ENCODE peak calls at places on chromosome 18, in eight cellular contexts. X, Z, V, G, B, W, F and P are unnamed samples.

GRCh38 chr18:26301681-26302080 is 75.4 kb downstream of the TAF4B start:
- DNase-seq in X (no peak), Z (no peak), V (no peak), G (no peak), B (no peak), W (peak), F (no peak), P (no peak)

GRCh38 chr18:58335821-58336220 is 291.8 kb downstream of the NEDD4L start:
- DNase-seq in X (no peak), Z (no peak), V (no peak), G (no peak), B (no peak), W (no peak), F (no peak), P (no peak)

GRCh38 chr18:22279741-22280452 is 110.5 kb downstream of the GATA6 start:
- DNase-seq in X (no peak), Z (no peak), V (no peak), G (no peak), B (no peak), W (peak), F (no peak), P (no peak)

GRCh38 chr18:74425161-74425560 is 31.9 kb downstream of the DIPK1C start:
- DNase-seq in X (no peak), Z (no peak), V (no peak), G (no peak), B (no peak), W (no peak), F (no peak), P (no peak)

GRCh38 chr18:36688020-36688965 is 140.5 kb downstream of the TPGS2 start:
- DNase-seq in X (peak), Z (peak), V (peak), G (peak), B (no peak), W (peak), F (peak), P (no peak)

GRCh38 chr18:902179-902718 is 2.4 kb upstream of the ADCYAP1 start:
- DNase-seq in X (no peak), Z (no peak), V (no peak), G (no peak), B (no peak), W (no peak), F (no peak), P (no peak)

GRCh38 chr18:40810371-40810770 is 1144.7 kb upstream of the PIK3C3 start:
- DNase-seq in X (no peak), Z (no peak), V (no peak), G (no peak), B (no peak), W (no peak), F (no peak), P (no peak)

GRCh38 chr18:61865466-61866165 is 27.2 kb downstream of the RNF152 start:
- DNase-seq in X (no peak), Z (no peak), V (no peak), G (no peak), B (no peak), W (no peak), F (no peak), P (no peak)

GRCh38 chr18:68740966-68741365 is 26.1 kb upstream of the TMX3 start:
- DNase-seq in X (no peak), Z (no peak), V (no peak), G (no peak), B (no peak), W (no peak), F (no peak), P (no peak)

GRCh38 chr18:12742453-12742852 is 39.6 kb downstream of the PSMG2 start:
- DNase-seq in X (no peak), Z (no peak), V (no peak), G (no peak), B (no peak), W (peak), F (no peak), P (no peak)

DNA sequence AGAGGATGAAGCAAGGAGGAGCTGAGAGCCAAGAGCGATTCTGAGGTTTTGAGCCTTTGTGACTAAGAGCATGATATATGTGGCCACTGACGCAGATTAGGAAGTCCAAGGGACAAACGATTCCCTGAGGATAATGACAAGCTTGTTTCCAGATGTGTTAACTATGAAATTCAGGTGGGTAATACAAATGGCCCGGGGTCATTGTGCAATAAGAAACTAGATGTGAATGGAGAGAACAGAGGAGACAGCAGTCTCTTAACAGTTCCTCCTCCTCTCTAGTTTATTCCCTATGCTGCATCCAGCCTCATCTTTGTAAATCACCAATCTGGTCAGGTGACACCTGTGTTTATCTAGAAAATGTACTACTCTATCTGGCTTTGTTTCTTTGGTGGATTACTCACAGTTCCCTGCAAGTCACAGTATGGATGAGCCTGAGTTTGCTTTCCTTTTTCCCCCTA is 84.2 kb downstream of the SOCS6 start:
- DNase-seq in X (no peak), Z (no peak), V (no peak), G (no peak), B (no peak), W (peak), F (no peak), P (no peak)
- H3K4me3 ChIP-seq in X (no peak), Z (no peak), V (no peak), G (no peak), B (no peak), W (no peak), F (no peak), P (no peak)

DNA sequence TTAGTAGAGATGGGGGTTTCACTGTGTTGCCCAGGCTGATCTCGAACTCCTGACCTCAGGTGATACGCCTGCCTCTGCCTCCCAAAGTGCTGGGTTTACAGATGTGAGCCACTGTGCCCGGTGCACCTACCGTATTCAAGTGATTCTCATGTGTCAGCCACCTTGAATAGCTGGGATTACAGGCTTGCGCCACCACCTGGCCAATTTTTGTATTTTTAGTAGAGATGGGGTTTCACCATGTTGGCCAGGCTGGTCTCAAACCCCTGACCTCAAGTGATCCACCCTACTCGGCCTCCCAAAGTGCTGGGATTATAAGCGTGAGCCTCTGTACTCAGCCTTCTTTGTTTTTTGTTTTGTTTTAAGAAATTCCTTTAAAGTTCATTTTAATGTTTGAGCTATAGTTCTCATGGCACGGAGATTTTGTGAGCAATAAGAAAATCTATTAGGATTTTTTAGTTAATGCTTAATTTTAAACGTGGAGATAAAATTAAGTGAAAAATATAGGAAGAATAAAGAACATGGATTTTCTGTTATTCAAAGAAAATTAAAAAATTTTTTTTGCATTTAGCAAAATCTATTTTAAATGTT is 242.6 kb downstream of the PHLPP1 start:
- DNase-seq in X (peak), Z (peak), V (peak), G (no peak), B (no peak), W (peak), F (no peak), P (no peak)
- TF ChIP-seq CTCF in X (peak), Z (peak), V (peak), G (peak), B (no peak), W (peak), F (peak), P (peak)

DNA sequence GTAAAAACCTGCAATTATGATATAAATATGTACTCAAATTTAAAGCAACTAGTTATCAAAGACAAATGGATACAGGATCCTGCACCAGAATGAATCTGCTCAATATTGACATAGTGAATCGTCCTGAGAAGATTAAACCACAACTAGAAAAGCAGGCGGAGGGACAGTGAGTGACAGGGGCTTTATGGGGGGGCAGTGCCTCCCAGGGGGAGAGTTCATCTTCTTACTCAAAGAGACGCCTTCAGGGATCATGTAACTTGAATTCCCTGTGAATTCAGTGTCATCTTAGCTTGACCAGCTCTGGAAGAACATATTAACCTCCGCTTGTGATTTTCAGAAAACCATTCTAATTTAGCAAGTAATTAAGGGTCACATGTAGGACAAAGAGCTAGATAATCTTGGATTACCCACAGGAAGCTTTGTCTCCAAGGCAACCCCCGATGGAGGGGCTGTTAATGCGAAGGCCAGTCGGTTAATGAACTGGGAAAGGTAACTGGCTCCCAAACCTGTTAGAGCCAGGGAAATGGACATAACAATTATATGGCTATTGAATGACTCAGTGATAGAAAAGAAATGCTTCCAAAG is 17.4 kb upstream of the LMAN1 start:
- DNase-seq in X (no peak), Z (no peak), V (no peak), G (no peak), B (no peak), W (no peak), F (no peak), P (no peak)
- H3K4me3 ChIP-seq in X (no peak), Z (no peak), V (no peak), G (no peak), B (no peak), W (no peak), F (no peak), P (no peak)

GRCh38 chr18:6982398-6982797 is 135.2 kb downstream of the LAMA1 start:
- DNase-seq in X (no peak), Z (no peak), V (no peak), G (no peak), B (no peak), W (no peak), F (no peak), P (no peak)
- TF ChIP-seq CTCF in X (no peak), Z (no peak), V (no peak), G (no peak), B (no peak), W (no peak), F (no peak), P (no peak)

GRCh38 chr18:48785686-48786470 is 164.9 kb downstream of the SMAD7 start:
- DNase-seq in X (no peak), Z (no peak), V (no peak), G (no peak), B (peak), W (no peak), F (peak), P (peak)
- H3K4me3 ChIP-seq in X (no peak), Z (no peak), V (no peak), G (no peak), B (no peak), W (no peak), F (no peak), P (no peak)

DNA sequence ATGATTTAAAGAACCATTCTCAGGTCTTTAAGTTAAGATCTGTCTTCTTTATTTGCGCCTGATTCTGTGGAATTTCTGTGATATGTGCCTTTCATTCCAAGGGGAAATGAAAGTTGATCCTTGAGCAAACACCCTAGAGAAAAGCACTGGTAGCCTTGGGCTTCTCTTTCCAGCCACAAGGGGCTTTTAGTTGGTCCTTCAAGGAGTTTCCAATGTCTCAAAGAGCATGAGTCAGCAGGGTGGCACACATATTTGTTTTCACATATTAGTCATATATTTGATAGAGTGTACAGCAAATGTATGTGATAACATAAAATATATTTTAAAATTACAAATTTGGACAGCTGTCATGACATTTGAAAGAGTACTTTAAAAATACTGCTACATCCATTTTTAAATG is 339.5 kb downstream of the TXNL1 start:
- DNase-seq in X (no peak), Z (no peak), V (no peak), G (no peak), B (no peak), W (peak), F (no peak), P (no peak)
- TF ChIP-seq CTCF in X (no peak), Z (no peak), V (peak), G (no peak), B (no peak), W (peak), F (no peak), P (no peak)

GRCh38 chr18:50559750-50560680 is at the start of gene MAPK4:
- DNase-seq in X (peak), Z (peak), V (peak), G (peak), B (peak), W (no peak), F (peak), P (peak)
- H3K4me3 ChIP-seq in X (peak), Z (no peak), V (peak), G (peak), B (peak), W (peak), F (peak), P (peak)